ENCODE peak calls at places on chromosomes 3 and 15, in nine cellular contexts. H is ELR; A is breast epithelium; K is GM13977; D is endothelial cell; I is stimulated activated naive B cell treated with anti-CD40 and anti-IgM and Interleukin-4, amounts not matched to agents 10 μg/mL and 1 μg/mL and 100 μg/mL, for 72 hours; B is fibroblast of villous mesenchyme; S is amniotic stem cell; Q is astrocyte. R is an unnamed sample.

GRCh38 chr3:28467414-28467813 is 118.8 kb upstream of the AZI2 start:
- DNase-seq in H (peak; percentile 2), A (no peak), K (no peak), D (no peak), I (no peak), B (no peak), S (no peak), Q (no peak), R (no peak)

GRCh38 chr3:13244695-13245449 is 171.6 kb upstream of the IQSEC1 start:
- DNase-seq in H (peak; percentile 13), A (no peak), K (no peak), D (no peak), I (no peak), B (no peak), S (no peak), Q (peak; percentile 6), R (no peak)

GRCh38 chr15:65209701-65210643 is 1.3 kb downstream of the CILP start:
- DNase-seq in H (no peak), A (no peak), K (no peak), D (no peak), I (no peak), B (peak; percentile 34), S (no peak), Q (no peak), R (no peak)

GRCh38 chr3:114235431-114235830 is 1.9 kb downstream of the ZNF80 start:
- DNase-seq in H (no peak), A (no peak), K (no peak), D (no peak), I (no peak), B (no peak), S (no peak), Q (no peak), R (no peak)

GRCh38 chr3:139617656-139618268 is 60.0 kb downstream of the NMNAT3 start:
- DNase-seq in H (no peak), A (no peak), K (no peak), D (no peak), I (no peak), B (peak; percentile 6), S (no peak), Q (no peak), R (no peak)

GRCh38 chr3:146895026-146895749 is 290.0 kb upstream of the PLSCR5 start:
- DNase-seq in H (peak; percentile 70), A (no peak), K (no peak), D (no peak), I (no peak), B (peak; percentile 6), S (peak; percentile 26), Q (peak; percentile 57), R (no peak)

GRCh38 chr3:97938444-97938843 is 33.8 kb downstream of the RIOX2 start:
- DNase-seq in H (no peak), A (no peak), K (no peak), D (no peak), I (no peak), B (no peak), S (no peak), Q (peak; percentile 20), R (no peak)

GRCh38 chr3:113783980-113784379 is 37.1 kb downstream of the ATP6V1A start:
- DNase-seq in H (no peak), A (no peak), K (no peak), D (peak; percentile 12), I (no peak), B (peak; percentile 21), S (no peak), Q (peak; percentile 6), R (no peak)

GRCh38 chr15:88615303-88616107 is 5.6 kb upstream of the AEN start:
- DNase-seq in H (no peak), A (no peak), K (peak; percentile 73), D (no peak), I (no peak), B (no peak), S (no peak), Q (no peak), R (no peak)

GRCh38 chr3:78988324-78988723 is 779.5 kb downstream of the ROBO1 start:
- DNase-seq in H (peak; percentile 50), A (no peak), K (no peak), D (no peak), I (no peak), B (peak; percentile 28), S (no peak), Q (no peak), R (no peak)

GRCh38 chr3:41893977-41894376 is 67.9 kb downstream of the ULK4 start:
- DNase-seq in H (peak; percentile 63), A (no peak), K (peak; percentile 39), D (peak; percentile 9), I (no peak), B (peak; percentile 73), S (no peak), Q (peak; percentile 40), R (no peak)

GRCh38 chr3:141000027-141000663 is 51.0 kb upstream of the SPSB4 start:
- DNase-seq in H (peak; percentile 62), A (no peak), K (peak; percentile 45), D (peak; percentile 70), I (peak; percentile 23), B (peak; percentile 49), S (no peak), Q (peak; percentile 27), R (peak; percentile 70)

GRCh38 chr15:50146661-50147060 is 27.6 kb upstream of the ATP8B4 start:
- DNase-seq in H (no peak), A (no peak), K (no peak), D (no peak), I (no peak), B (no peak), S (no peak), Q (no peak), R (no peak)

R was measured in NT2/D1.